ENCODE peak calls at places on chromosomes 6 and 20, in four cellular contexts. One of them, this sample, is unnamed.

GRCh38 chr6:155265843-155266535 is 2.2 kb downstream of the CLDN20 start:
- DNase-seq in GM12878: no peak
- DNase-seq in HepG2: no peak
- DNase-seq in WTC11: no peak
- DNase-seq in this sample: no peak

GRCh38 chr6:110682460-110682853 is 132.8 kb downstream of the CDK19 start:
- DNase-seq in WTC11: peak; percentile 23
- DNase-seq in HepG2: peak; percentile 85
- DNase-seq in GM12878: peak; percentile 85
- DNase-seq in this sample: peak; percentile 57

GRCh38 chr6:107489636-107490567 is at the start of gene SOBP:
- DNase-seq in HepG2: peak; percentile 44
- DNase-seq in WTC11: peak; percentile 64
- DNase-seq in GM12878: no peak
- DNase-seq in this sample: peak; percentile 14

GRCh38 chr6:7914311-7914710 is 3.7 kb upstream of the TXNDC5 start:
- DNase-seq in HepG2: no peak
- DNase-seq in GM12878: no peak
- DNase-seq in WTC11: no peak
- DNase-seq in this sample: no peak

GRCh38 chr6:18528084-18528743 is 141.1 kb downstream of the RNF144B start:
- DNase-seq in WTC11: no peak
- DNase-seq in GM12878: no peak
- DNase-seq in HepG2: no peak
- DNase-seq in this sample: no peak

GRCh38 chr6:23027281-23027680 is 457.9 kb downstream of the HDGFL1 start:
- DNase-seq in GM12878: no peak
- DNase-seq in WTC11: no peak
- DNase-seq in HepG2: no peak
- DNase-seq in this sample: no peak

GRCh38 chr6:31203345-31203979 is 33.0 kb upstream of the POU5F1 start:
- DNase-seq in WTC11: no peak
- DNase-seq in HepG2: peak; percentile 75
- DNase-seq in GM12878: peak; percentile 86
- DNase-seq in this sample: peak; percentile 54

GRCh38 chr6:44339301-44339700 is 3.1 kb upstream of the SPATS1 start:
- DNase-seq in HepG2: no peak
- DNase-seq in WTC11: no peak
- DNase-seq in GM12878: no peak
- DNase-seq in this sample: no peak

GRCh38 chr6:93701526-93701925 is 282.2 kb upstream of the EPHA7 start:
- DNase-seq in WTC11: no peak
- DNase-seq in GM12878: no peak
- DNase-seq in HepG2: no peak
- DNase-seq in this sample: no peak

GRCh38 chr20:31821427-31821826 is 2.3 kb downstream of the MYLK2 start:
- DNase-seq in GM12878: no peak
- DNase-seq in HepG2: no peak
- DNase-seq in WTC11: no peak
- DNase-seq in this sample: no peak

GRCh38 chr6:7728855-7729590 is 3.1 kb downstream of the BMP6 start:
- DNase-seq in GM12878: no peak
- DNase-seq in WTC11: no peak
- DNase-seq in HepG2: no peak
- DNase-seq in this sample: no peak

GRCh38 chr6:16947461-16948159 is 154.2 kb upstream of the STMND1 start:
- DNase-seq in GM12878: no peak
- DNase-seq in HepG2: peak; percentile 17
- DNase-seq in WTC11: no peak
- DNase-seq in this sample: peak; percentile 35

GRCh38 chr6:109230444-109230843 is 135.1 kb downstream of the CEP57L1 start:
- DNase-seq in HepG2: no peak
- DNase-seq in WTC11: no peak
- DNase-seq in GM12878: no peak
- DNase-seq in this sample: no peak

GRCh38 chr6:134938896-134939295 is 11.0 kb downstream of the ALDH8A1 start:
- DNase-seq in WTC11: no peak
- DNase-seq in HepG2: no peak
- DNase-seq in GM12878: peak; percentile 13
- DNase-seq in this sample: no peak

GRCh38 chr6:159941286-159942113 is 27.4 kb upstream of the IGF2R start:
- DNase-seq in HepG2: peak; percentile 46
- DNase-seq in WTC11: no peak
- DNase-seq in GM12878: peak; percentile 55
- DNase-seq in this sample: no peak

GRCh38 chr6:157656437-157657005 is 166.5 kb upstream of the SNX9 start:
- DNase-seq in WTC11: no peak
- DNase-seq in HepG2: no peak
- DNase-seq in GM12878: no peak
- DNase-seq in this sample: no peak

GRCh38 chr6:26249709-26249958 is 115.4 kb upstream of the BTN3A2 start:
- DNase-seq in GM12878: peak; percentile 58
- DNase-seq in WTC11: no peak
- DNase-seq in HepG2: no peak
- DNase-seq in this sample: no peak

GRCh38 chr6:5556011-5556410 is 294.7 kb downstream of the FARS2 start:
- DNase-seq in GM12878: no peak
- DNase-seq in WTC11: no peak
- DNase-seq in HepG2: no peak
- DNase-seq in this sample: no peak

GRCh38 chr6:133001040-133001570 is 186.7 kb downstream of the RPS12 start:
- DNase-seq in GM12878: no peak
- DNase-seq in WTC11: no peak
- DNase-seq in HepG2: no peak
- DNase-seq in this sample: no peak

GRCh38 chr6:37442416-37443218 is 9.6 kb downstream of the CMTR1 start:
- DNase-seq in HepG2: no peak
- DNase-seq in GM12878: no peak
- DNase-seq in WTC11: no peak
- DNase-seq in this sample: no peak

GRCh38 chr6:137264308-137265075 is 45.3 kb upstream of the IFNGR1 start:
- DNase-seq in HepG2: no peak
- DNase-seq in WTC11: no peak
- DNase-seq in GM12878: no peak
- DNase-seq in this sample: no peak

GRCh38 chr6:153231048-153231635 is 100.1 kb upstream of the RGS17 start:
- DNase-seq in WTC11: peak; percentile 87
- DNase-seq in GM12878: no peak
- DNase-seq in HepG2: peak; percentile 40
- DNase-seq in this sample: peak; percentile 7

GRCh38 chr6:158548418-158549161 is 11.3 kb upstream of the TMEM181 start:
- DNase-seq in HepG2: no peak
- DNase-seq in GM12878: no peak
- DNase-seq in WTC11: no peak
- DNase-seq in this sample: no peak

GRCh38 chr6:159977242-159978214 is 8.6 kb downstream of the IGF2R start:
- DNase-seq in HepG2: no peak
- DNase-seq in WTC11: no peak
- DNase-seq in GM12878: no peak
- DNase-seq in this sample: no peak

GRCh38 chr6:11146117-11146826 is 34.7 kb upstream of the ERVFRD-1 start:
- DNase-seq in HepG2: no peak
- DNase-seq in WTC11: no peak
- DNase-seq in GM12878: no peak
- DNase-seq in this sample: no peak

GRCh38 chr6:40582892-40583291 is 4.3 kb downstream of the LRFN2 start:
- DNase-seq in HepG2: no peak
- DNase-seq in WTC11: peak; percentile 27
- DNase-seq in GM12878: no peak
- DNase-seq in this sample: no peak

GRCh38 chr6:52482903-52483670 is 62.9 kb downstream of the EFHC1 start:
- DNase-seq in GM12878: no peak
- DNase-seq in HepG2: peak; percentile 46
- DNase-seq in WTC11: no peak
- DNase-seq in this sample: peak; percentile 76

GRCh38 chr20:17520583-17520982 is 10.6 kb downstream of the BFSP1 start:
- DNase-seq in WTC11: no peak
- DNase-seq in HepG2: no peak
- DNase-seq in GM12878: no peak
- DNase-seq in this sample: no peak

GRCh38 chr6:6676910-6677441 is 88.5 kb downstream of the LY86 start:
- DNase-seq in GM12878: peak; percentile 66
- DNase-seq in HepG2: peak; percentile 67
- DNase-seq in WTC11: peak; percentile 86
- DNase-seq in this sample: peak; percentile 75

GRCh38 chr20:33408716-33409654 is 7.7 kb upstream of the CDK5RAP1 start:
- DNase-seq in GM12878: peak; percentile 47
- DNase-seq in WTC11: no peak
- DNase-seq in HepG2: no peak
- DNase-seq in this sample: no peak
- TF ChIP-seq TCF7 in GM12878: no peak
- TF ChIP-seq TCF7 in WTC11: no peak
- TF ChIP-seq TCF7 in HepG2: no peak
- TF ChIP-seq TCF7 in this sample: no peak

GRCh38 chr6:48068326-48069191 is 42.4 kb downstream of the PTCHD4 start:
- DNase-seq in GM12878: no peak
- DNase-seq in HepG2: no peak
- DNase-seq in WTC11: peak; percentile 48
- DNase-seq in this sample: no peak
- TF ChIP-seq TCF7 in GM12878: no peak
- TF ChIP-seq TCF7 in HepG2: no peak
- TF ChIP-seq TCF7 in WTC11: no peak
- TF ChIP-seq TCF7 in this sample: no peak

GRCh38 chr6:167827062-167827587 is 414 bp downstream of the AFDN start:
- DNase-seq in WTC11: peak; percentile 47
- DNase-seq in HepG2: no peak
- DNase-seq in GM12878: no peak
- DNase-seq in this sample: peak; percentile 67

GRCh38 chr6:167828325-167828956 is 1.7 kb downstream of the AFDN start:
- DNase-seq in WTC11: no peak
- DNase-seq in HepG2: no peak
- DNase-seq in GM12878: no peak
- DNase-seq in this sample: no peak

GRCh38 chr6:167826230-167827061 is at the start of gene AFDN:
- DNase-seq in HepG2: no peak
- DNase-seq in GM12878: no peak
- DNase-seq in WTC11: peak; percentile 75
- DNase-seq in this sample: peak; percentile 85

GRCh38 chr6:167829513-167829912 is 2.8 kb downstream of the AFDN start:
- DNase-seq in WTC11: no peak
- DNase-seq in HepG2: no peak
- DNase-seq in GM12878: no peak
- DNase-seq in this sample: no peak

DNA sequence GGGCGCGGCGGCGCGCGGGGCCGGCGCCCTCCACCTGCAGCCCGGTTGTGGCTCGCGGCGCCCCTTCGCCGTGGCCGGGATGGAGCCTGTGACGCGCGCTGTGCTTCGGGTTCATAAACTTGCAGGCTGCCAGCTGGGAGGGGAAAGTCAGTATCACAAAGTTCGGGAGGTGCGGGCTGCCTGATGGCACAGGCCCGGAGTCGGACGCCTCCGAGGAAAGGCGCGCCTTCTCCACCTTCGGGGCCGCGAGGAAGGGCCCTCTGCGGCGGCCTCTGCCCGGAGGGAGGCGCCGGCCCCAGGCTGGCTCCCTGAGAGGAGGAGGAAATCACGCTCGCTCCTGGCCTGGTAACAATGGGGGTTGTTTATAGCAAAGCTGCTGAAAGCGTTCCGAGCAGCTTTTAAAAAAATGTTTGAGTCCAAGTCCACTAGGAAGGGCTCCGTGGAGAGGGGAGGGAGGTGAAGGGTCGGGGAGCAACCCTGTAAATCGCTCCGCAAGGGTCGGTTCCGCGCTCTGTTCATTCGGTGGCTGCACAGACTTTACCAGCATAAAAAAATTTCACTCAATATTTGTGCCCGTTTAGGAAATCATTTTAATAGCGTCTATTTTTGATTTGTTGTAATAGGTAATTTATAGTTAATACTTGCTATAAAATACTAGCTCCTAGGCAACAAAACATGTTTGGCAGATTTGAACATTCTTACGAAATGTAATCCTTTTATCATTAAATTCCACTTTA is 1.0 kb downstream of the AFDN start:
- DNase-seq in HepG2: peak; percentile 74
- DNase-seq in WTC11: peak; percentile 63
- DNase-seq in GM12878: no peak
- DNase-seq in this sample: peak; percentile 75
- TF ChIP-seq TCF7 in HepG2: no peak
- TF ChIP-seq TCF7 in WTC11: no peak
- TF ChIP-seq TCF7 in GM12878: no peak
- TF ChIP-seq TCF7 in this sample: no peak

GRCh38 chr6:100730001-100730400 is 151.1 kb downstream of the ASCC3 start:
- DNase-seq in WTC11: no peak
- DNase-seq in HepG2: no peak
- DNase-seq in GM12878: no peak
- DNase-seq in this sample: no peak

GRCh38 chr6:100730581-100730980 is 150.5 kb downstream of the ASCC3 start:
- DNase-seq in WTC11: no peak
- DNase-seq in GM12878: no peak
- DNase-seq in HepG2: no peak
- DNase-seq in this sample: no peak

GRCh38 chr6:100724696-100725095 is 156.4 kb downstream of the ASCC3 start:
- DNase-seq in GM12878: no peak
- DNase-seq in WTC11: no peak
- DNase-seq in HepG2: no peak
- DNase-seq in this sample: no peak

GRCh38 chr6:100724222-100724621 is 156.9 kb downstream of the ASCC3 start:
- DNase-seq in GM12878: no peak
- DNase-seq in HepG2: no peak
- DNase-seq in WTC11: no peak
- DNase-seq in this sample: no peak

DNA sequence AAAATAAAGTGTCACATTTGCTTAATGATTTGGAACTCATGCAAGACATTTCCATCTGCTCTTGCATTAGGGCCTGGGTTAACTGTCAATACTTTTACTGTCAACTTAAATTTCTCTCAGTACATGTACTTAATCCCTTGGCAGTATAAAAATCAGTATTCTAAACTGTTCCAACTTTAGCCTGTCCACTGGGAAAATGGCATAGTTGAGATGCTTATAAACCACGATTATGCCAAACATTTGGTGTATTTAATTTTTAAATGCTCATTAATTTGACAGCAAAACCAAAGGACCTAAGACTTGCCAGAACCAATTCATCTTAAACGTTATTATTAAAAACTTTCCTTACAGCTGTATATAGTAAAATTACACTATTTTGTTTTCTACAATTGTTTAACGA is 154.4 kb downstream of the ASCC3 start:
- DNase-seq in HepG2: no peak
- DNase-seq in GM12878: no peak
- DNase-seq in WTC11: no peak
- DNase-seq in this sample: no peak
- TF ChIP-seq TCF7 in HepG2: no peak
- TF ChIP-seq TCF7 in GM12878: no peak
- TF ChIP-seq TCF7 in WTC11: no peak
- TF ChIP-seq TCF7 in this sample: no peak

GRCh38 chr20:35329435-35330139 is 37.4 kb upstream of the FAM83C start:
- DNase-seq in WTC11: peak; percentile 82
- DNase-seq in HepG2: peak; percentile 75
- DNase-seq in GM12878: no peak
- DNase-seq in this sample: peak; percentile 82
- TF ChIP-seq TCF7 in WTC11: no peak
- TF ChIP-seq TCF7 in HepG2: no peak
- TF ChIP-seq TCF7 in GM12878: no peak
- TF ChIP-seq TCF7 in this sample: no peak